ENCODE peak calls at places on chromosomes 7 and 10, in five cellular contexts. H is brain microvascular endothelial cell, C is testis, S is Peyer's patch, G is right lobe of liver. U is an unnamed sample.

GRCh38 chr7:74292757-74293576 is 3.8 kb downstream of the CLIP2 start:
- DNase-seq in H (no peak), C (no peak), S (peak; percentile 86), G (peak; percentile 50), U (peak; percentile 87)

GRCh38 chr7:140456627-140457051 is 22.7 kb downstream of the MKRN1 start:
- DNase-seq in H (no peak), C (no peak), S (no peak), G (no peak), U (no peak)

GRCh38 chr10:21173433-21173963 is 276.4 kb upstream of the NEBL start:
- DNase-seq in H (no peak), C (no peak), S (peak; percentile 60), G (no peak), U (peak; percentile 43)

GRCh38 chr7:140881507-140882228 is 43.1 kb downstream of the BRAF start:
- DNase-seq in H (no peak), C (no peak), S (no peak), G (no peak), U (no peak)

GRCh38 chr7:93119191-93119905 is 1.6 kb upstream of the SAMD9 start:
- DNase-seq in H (peak; percentile 78), C (no peak), S (no peak), G (no peak), U (no peak)

GRCh38 chr7:52168085-52168484 is 851.5 kb upstream of the COBL start:
- DNase-seq in H (no peak), C (no peak), S (no peak), G (no peak), U (peak; percentile 45)

GRCh38 chr7:12572941-12573340 is 2.4 kb downstream of the SCIN start:
- DNase-seq in H (no peak), C (no peak), S (no peak), G (no peak), U (no peak)

GRCh38 chr7:91288208-91288824 is 24.1 kb downstream of the FZD1 start:
- DNase-seq in H (peak; percentile 31), C (peak; percentile 73), S (peak; percentile 52), G (peak; percentile 56), U (no peak)

GRCh38 chr7:127844707-127845331 is 186.4 kb downstream of the LRRC4 start:
- DNase-seq in H (peak; percentile 20), C (peak; percentile 74), S (no peak), G (peak; percentile 42), U (no peak)

GRCh38 chr10:89553064-89553734 is 17.8 kb upstream of the SLC16A12 start:
- DNase-seq in H (peak; percentile 84), C (no peak), S (no peak), G (no peak), U (no peak)

GRCh38 chr7:28811990-28812389 is 146.1 kb downstream of the TRIL start:
- DNase-seq in H (no peak), C (no peak), S (no peak), G (no peak), U (no peak)

GRCh38 chr7:55254596-55255500 is 110.3 kb upstream of the LANCL2 start:
- DNase-seq in H (peak; percentile 61), C (peak; percentile 90), S (peak; percentile 94), G (peak; percentile 90), U (peak; percentile 85)

GRCh38 chr7:124597509-124597908 is 168.1 kb downstream of the GPR37 start:
- DNase-seq in H (no peak), C (no peak), S (no peak), G (no peak), U (no peak)

DNA sequence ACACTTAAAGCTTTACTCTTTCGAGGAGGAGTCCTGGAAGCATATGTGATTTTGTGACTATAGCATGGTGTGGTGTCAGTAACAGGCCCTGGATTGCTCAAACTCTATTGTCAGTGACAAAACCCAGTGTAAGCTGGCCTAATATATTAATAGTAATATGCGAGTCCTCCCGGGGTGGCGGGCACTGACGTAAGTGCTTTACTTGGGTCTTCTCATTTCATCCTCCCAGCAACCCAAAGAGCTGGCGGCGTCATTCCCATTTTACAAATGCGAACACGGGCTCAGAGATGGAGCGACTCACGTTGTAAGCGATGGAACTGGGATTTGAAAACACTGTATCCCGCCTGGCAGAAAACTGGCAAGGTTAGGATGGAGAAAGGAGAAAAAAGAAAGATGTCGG is 623 bp upstream of the TECPR1 start:
- DNase-seq in H (no peak), C (no peak), S (no peak), G (no peak), U (no peak)
- H3K36me3 ChIP-seq in H (peaks cover 6% of the 10 kb centered on the region), C (no peaks in the 10 kb centered on the region), S (peaks cover 21% of the 10 kb centered on the region), G (no peaks in the 10 kb centered on the region), U (no peaks in the 10 kb centered on the region)

GRCh38 chr10:32954080-32954479 is 4.0 kb downstream of the ITGB1 start:
- DNase-seq in H (no peak), C (no peak), S (no peak), G (no peak), U (no peak)

GRCh38 chr10:32955299-32955772 is 2.7 kb downstream of the ITGB1 start:
- DNase-seq in H (no peak), C (no peak), S (no peak), G (no peak), U (no peak)

GRCh38 chr10:32955790-32956189 is 2.2 kb downstream of the ITGB1 start:
- DNase-seq in H (no peak), C (no peak), S (no peak), G (no peak), U (no peak)

GRCh38 chr10:32953277-32953927 is 4.6 kb downstream of the ITGB1 start:
- DNase-seq in H (no peak), C (no peak), S (no peak), G (no peak), U (no peak)

DNA sequence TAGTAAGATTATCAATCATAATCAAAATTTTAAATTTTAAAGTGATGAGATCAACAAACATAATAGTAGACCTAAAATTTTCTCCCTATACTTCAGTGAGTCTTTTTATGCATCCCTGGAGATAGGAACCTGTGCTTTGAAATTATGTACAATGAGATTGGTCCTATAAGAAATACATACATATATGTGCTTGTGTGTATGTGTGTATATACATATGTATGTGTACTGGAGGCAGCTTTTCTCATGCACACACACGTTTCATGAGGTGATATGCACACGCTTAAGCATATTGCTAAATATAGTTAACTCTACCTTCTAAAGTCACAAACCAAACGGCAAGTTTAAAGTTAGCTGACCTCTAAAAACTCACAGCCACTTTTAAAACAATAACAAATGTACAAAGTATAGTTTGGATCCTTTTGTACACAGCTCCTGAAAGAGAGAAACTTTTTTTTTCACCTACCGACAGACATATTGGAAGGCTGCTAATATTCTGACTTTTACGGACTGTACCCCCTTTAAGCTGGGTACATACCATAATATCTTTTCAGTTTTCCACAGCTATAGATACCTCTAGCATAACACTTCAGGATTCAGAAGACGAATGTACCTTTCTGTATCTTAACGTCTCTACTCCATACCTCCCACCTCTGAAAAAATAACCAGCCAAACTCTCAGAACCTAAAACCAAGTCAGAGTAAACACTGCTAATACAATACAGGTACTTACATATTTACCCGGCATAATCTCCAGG is 3.3 kb downstream of the ITGB1 start:
- DNase-seq in H (no peak), C (no peak), S (no peak), G (no peak), U (no peak)
- H3K4me3 ChIP-seq in H (peak overlapping the region; percentile 84), C (no peak overlapping the region), S (no peak overlapping the region), G (no peak overlapping the region), U (no peak overlapping the region)

GRCh38 chr7:5379576-5379975 is 44.1 kb downstream of the TNRC18 start:
- DNase-seq in H (no peak), C (no peak), S (no peak), G (no peak), U (no peak)

GRCh38 chr7:5380350-5381210 is 43.1 kb downstream of the TNRC18 start:
- DNase-seq in H (no peak), C (no peak), S (peak; percentile 49), G (no peak), U (no peak)

GRCh38 chr7:5375925-5376324 is 47.7 kb downstream of the TNRC18 start:
- DNase-seq in H (no peak), C (no peak), S (no peak), G (no peak), U (no peak)

GRCh38 chr7:5377279-5377678 is 46.4 kb downstream of the TNRC18 start:
- DNase-seq in H (no peak), C (no peak), S (no peak), G (no peak), U (no peak)

GRCh38 chr7:5377816-5378215 is 45.8 kb downstream of the TNRC18 start:
- DNase-seq in H (no peak), C (no peak), S (no peak), G (no peak), U (no peak)
- H3K36me3 ChIP-seq in H (peaks cover 24% of the 10 kb centered on the region), C (no peaks in the 10 kb centered on the region), S (peaks cover 52% of the 10 kb centered on the region), G (peaks cover 5% of the 10 kb centered on the region), U (peaks cover 3% of the 10 kb centered on the region)

GRCh38 chr7:19708397-19709248 is at the start of gene POLR1F:
- DNase-seq in H (peak; percentile 93), C (peak; percentile 97), S (peak; percentile 95), G (peak; percentile 93), U (peak; percentile 97)

GRCh38 chr7:19707240-19707639 is 1.6 kb downstream of the POLR1F start:
- DNase-seq in H (peak; percentile 39), C (no peak), S (no peak), G (no peak), U (no peak)

GRCh38 chr7:19713676-19714075 is 4.8 kb upstream of the POLR1F start:
- DNase-seq in H (peak; percentile 65), C (peak; percentile 55), S (no peak), G (no peak), U (peak; percentile 55)

GRCh38 chr7:19705663-19706062 is 3.2 kb downstream of the POLR1F start:
- DNase-seq in H (no peak), C (no peak), S (no peak), G (no peak), U (no peak)

DNA sequence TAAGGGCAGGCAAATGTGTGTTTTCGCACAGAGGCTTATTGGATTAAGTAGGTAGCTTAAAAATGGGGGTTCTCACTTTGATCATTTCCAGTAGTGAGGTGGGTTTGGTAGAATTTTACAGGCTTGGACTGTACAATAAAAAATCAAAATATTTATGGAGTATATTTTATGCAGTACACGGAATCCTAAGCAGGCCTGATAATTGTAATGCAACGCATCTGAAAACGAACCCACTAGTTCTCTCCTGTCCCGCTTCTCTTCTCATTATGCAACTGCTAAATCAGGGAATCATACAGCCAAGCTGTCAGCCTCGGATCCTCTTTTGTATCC is 377 bp upstream of the POLR1F start:
- DNase-seq in H (no peak), C (no peak), S (no peak), G (no peak), U (no peak)
- H3K4me3 ChIP-seq in H (no peak overlapping the region), C (peak overlapping the region; percentile 97), S (peak overlapping the region; percentile 72), G (peak overlapping the region; percentile 68), U (no peak overlapping the region)

GRCh38 chr7:139426258-139427028 is 57.0 kb downstream of the KLRG2 start:
- DNase-seq in H (no peak), C (no peak), S (no peak), G (no peak), U (no peak)

GRCh38 chr7:139421123-139421522 is 61.4 kb downstream of the LUC7L2 start:
- DNase-seq in H (no peak), C (no peak), S (no peak), G (no peak), U (no peak)

GRCh38 chr7:139422126-139422525 is 61.3 kb downstream of the KLRG2 start:
- DNase-seq in H (no peak), C (no peak), S (no peak), G (no peak), U (no peak)

GRCh38 chr7:139423091-139423490 is 60.4 kb downstream of the KLRG2 start:
- DNase-seq in H (peak; percentile 18), C (no peak), S (no peak), G (no peak), U (no peak)

GRCh38 chr7:139424004-139424403 is 59.5 kb downstream of the KLRG2 start:
- DNase-seq in H (no peak), C (no peak), S (no peak), G (no peak), U (no peak)
- H3K36me3 ChIP-seq in H (peaks cover 13% of the 10 kb centered on the region), C (no peaks in the 10 kb centered on the region), S (peaks cover 29% of the 10 kb centered on the region), G (peaks cover 5% of the 10 kb centered on the region), U (peaks cover 2% of the 10 kb centered on the region)